ENCODE peak calls at places on chromosomes 3 and 15, in six cellular contexts. F is breast epithelium, A is heart left ventricle, B is body of pancreas, J is psoas muscle, G is ovary. H is an unnamed sample. For H3K4me1, the result is how much of the 10 kb centered on the place peaks cover.

GRCh38 chr3:48561045-48561736 is 2.4 kb downstream of the UCN2 start:
- DNase-seq in F (no peak), A (peak), B (peak), J (peak), G (peak), H (peak)

GRCh38 chr15:80317389-80318169 is 65.6 kb upstream of the CTXND1 start:
- DNase-seq in F (no peak), A (peak), B (peak), J (no peak), G (no peak), H (no peak)

GRCh38 chr15:79874242-79874641 is 22.6 kb downstream of the MTHFS start:
- DNase-seq in F (no peak), A (no peak), B (peak), J (no peak), G (no peak), H (no peak)

GRCh38 chr3:141949972-141950371 is 73.5 kb downstream of the ATP1B3 start:
- DNase-seq in F (no peak), A (no peak), B (no peak), J (no peak), G (no peak), H (no peak)

GRCh38 chr3:72375237-72376154 is 472.7 kb downstream of the SHQ1 start:
- DNase-seq in F (no peak), A (no peak), B (no peak), J (no peak), G (no peak), H (no peak)

GRCh38 chr15:98674336-98674735 is 26.0 kb downstream of the IGF1R start:
- DNase-seq in F (no peak), A (no peak), B (peak), J (no peak), G (no peak), H (no peak)

GRCh38 chr15:91694131-91694828 is 159.2 kb upstream of the SLCO3A1 start:
- DNase-seq in F (no peak), A (peak), B (no peak), J (peak), G (peak), H (peak)

GRCh38 chr3:21893250-21893649 is 142.2 kb upstream of the ZNF385D start:
- DNase-seq in F (no peak), A (no peak), B (no peak), J (no peak), G (no peak), H (no peak)

GRCh38 chr3:42988097-42988496 is 9.0 kb downstream of the GASK1A start:
- DNase-seq in F (no peak), A (no peak), B (no peak), J (no peak), G (no peak), H (no peak)

GRCh38 chr3:139505829-139506386 is 29.6 kb upstream of the RBP2 start:
- DNase-seq in F (no peak), A (no peak), B (no peak), J (no peak), G (no peak), H (no peak)

GRCh38 chr3:63048365-63048764 is 173.1 kb upstream of the CADPS start:
- DNase-seq in F (no peak), A (no peak), B (no peak), J (no peak), G (no peak), H (no peak)

GRCh38 chr15:58537480-58537879 is 105.7 kb downstream of the LIPC start:
- DNase-seq in F (no peak), A (no peak), B (no peak), J (no peak), G (no peak), H (no peak)

GRCh38 chr3:169864270-169864669 is 5.5 kb downstream of the LRRC31 start:
- DNase-seq in F (no peak), A (no peak), B (no peak), J (no peak), G (no peak), H (no peak)

GRCh38 chr15:53511175-53511574 is 248.3 kb downstream of the WDR72 start:
- DNase-seq in F (no peak), A (no peak), B (no peak), J (no peak), G (no peak), H (no peak)

GRCh38 chr15:75723171-75723846 is 10.7 kb upstream of the CSPG4 start:
- DNase-seq in F (no peak), A (peak), B (no peak), J (no peak), G (peak), H (peak)

GRCh38 chr3:53155763-53156162 is 5.2 kb upstream of the PRKCD start:
- DNase-seq in F (peak), A (no peak), B (peak), J (no peak), G (no peak), H (no peak)

GRCh38 chr3:148902173-148902791 is 37.2 kb downstream of the CPA3 start:
- DNase-seq in F (no peak), A (no peak), B (no peak), J (no peak), G (no peak), H (no peak)

GRCh38 chr15:91304210-91304609 is 204.2 kb downstream of the SV2B start:
- DNase-seq in F (no peak), A (no peak), B (no peak), J (no peak), G (no peak), H (no peak)

GRCh38 chr3:12489832-12490231 is 5.6 kb downstream of the TSEN2 start:
- DNase-seq in F (no peak), A (no peak), B (no peak), J (no peak), G (no peak), H (no peak)

GRCh38 chr3:175421897-175422296 is 562.8 kb downstream of the NAALADL2 start:
- DNase-seq in F (no peak), A (no peak), B (no peak), J (no peak), G (no peak), H (no peak)

GRCh38 chr3:190514163-190515153 is 573 bp downstream of the IL1RAP start:
- DNase-seq in F (peak), A (peak), B (peak), J (peak), G (peak), H (peak)
- H3K27ac ChIP-seq in F (peak), A (peak), B (peak), J (peak), G (peak), H (peak)

GRCh38 chr15:64856429-64857145 is 14.9 kb downstream of the PLEKHO2 start:
- DNase-seq in F (no peak), A (peak), B (peak), J (peak), G (peak), H (peak)
- H3K4me1 ChIP-seq in F (under half), A (half or more), B (under half), J (under half), G (under half), H (under half)

GRCh38 chr15:19973718-19974117 is 567.9 kb downstream of the GOLGA6L6 start:
- DNase-seq in F (no peak), A (no peak), B (no peak), J (no peak), G (no peak), H (no peak)
- TF ChIP-seq CTCF in F (no peak), A (no peak), B (no peak), J (no peak), G (no peak), H (no peak)

DNA sequence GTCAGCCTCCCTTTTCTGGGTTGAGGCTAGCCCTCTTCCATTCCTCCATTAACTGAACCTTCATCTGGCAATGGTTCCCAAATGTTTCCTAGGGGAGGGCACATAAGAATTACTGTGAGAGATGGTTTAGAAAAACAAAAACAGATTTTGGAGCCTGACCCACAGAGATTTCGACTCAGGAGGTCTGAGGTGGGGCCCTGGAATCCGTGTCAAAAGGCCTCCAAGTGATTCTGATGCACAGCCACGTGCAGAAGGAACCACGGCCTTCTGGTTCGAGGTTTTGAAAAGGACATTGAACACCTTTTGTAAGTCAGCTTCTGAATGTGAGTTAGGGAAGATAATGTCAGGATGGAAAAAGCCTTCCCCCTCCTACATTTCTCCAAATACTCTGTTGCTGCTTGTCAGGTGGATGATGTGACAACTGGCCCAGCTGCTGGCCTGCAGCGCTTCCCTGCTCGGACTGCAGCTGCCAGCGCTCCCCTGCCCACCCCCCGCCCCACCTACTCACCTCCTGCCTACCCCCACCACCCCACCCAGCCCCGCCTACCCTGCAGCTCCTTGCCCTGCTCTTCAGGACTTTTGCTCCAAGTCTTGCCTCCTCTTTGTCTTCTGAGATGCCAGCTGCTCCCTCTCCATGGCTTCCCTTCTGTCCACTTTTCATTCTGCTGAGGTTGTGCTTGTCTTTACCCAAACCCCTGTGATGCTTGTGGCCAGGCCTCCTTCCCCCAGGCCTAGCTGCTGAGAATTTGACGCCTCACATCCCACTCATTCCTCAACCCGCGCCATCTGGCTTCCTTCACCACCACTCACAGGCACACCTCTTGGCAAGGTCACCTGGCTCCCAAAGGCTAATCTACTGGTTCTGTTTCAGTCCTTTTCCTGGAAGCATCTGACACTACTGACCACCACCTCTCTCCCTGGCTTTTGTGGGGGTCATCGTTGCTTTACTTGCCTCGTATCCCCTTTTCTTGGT is 6.6 kb downstream of the EHD4 start:
- DNase-seq in F (peak), A (peak), B (peak), J (no peak), G (no peak), H (no peak)
- H3K27ac ChIP-seq in F (peak), A (peak), B (no peak), J (no peak), G (no peak), H (peak)

DNA sequence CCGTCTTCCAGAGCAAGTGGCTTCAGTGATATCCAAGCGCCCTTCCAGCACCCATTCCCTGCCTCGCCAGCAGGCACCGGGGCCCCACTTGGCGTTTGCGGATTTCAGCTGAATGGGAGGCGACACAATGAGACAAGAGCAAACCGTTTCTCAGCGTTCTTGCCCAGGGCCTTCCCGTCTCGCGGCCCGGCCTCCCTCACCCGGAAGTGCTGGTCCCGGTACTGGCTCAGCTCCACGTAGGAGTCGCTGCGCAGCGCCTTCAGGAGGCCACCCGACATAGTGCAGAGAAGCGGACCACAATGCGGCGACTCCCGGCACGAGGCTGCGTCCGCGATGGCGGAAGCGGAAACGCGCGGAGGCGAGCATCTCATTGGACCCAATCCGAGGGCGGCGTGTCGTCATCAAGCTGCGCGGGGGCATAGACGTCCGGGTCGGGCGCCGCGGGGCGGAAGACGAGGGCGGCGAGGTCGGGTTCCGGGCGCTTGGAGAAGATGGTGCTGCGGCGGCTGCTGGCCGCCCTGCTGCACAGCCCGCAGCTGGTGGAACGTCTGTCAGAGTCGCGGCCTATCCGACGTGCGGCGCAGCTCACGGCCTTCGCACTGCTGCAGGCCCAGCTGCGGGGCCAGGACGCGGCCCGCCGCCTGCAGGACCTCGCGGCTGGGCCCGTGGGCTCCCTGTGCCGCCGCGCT is at the start of gene NCBP2:
- DNase-seq in F (peak), A (peak), B (peak), J (peak), G (peak), H (peak)
- H3K4me1 ChIP-seq in F (under half), A (under half), B (under half), J (under half), G (under half), H (under half)

DNA sequence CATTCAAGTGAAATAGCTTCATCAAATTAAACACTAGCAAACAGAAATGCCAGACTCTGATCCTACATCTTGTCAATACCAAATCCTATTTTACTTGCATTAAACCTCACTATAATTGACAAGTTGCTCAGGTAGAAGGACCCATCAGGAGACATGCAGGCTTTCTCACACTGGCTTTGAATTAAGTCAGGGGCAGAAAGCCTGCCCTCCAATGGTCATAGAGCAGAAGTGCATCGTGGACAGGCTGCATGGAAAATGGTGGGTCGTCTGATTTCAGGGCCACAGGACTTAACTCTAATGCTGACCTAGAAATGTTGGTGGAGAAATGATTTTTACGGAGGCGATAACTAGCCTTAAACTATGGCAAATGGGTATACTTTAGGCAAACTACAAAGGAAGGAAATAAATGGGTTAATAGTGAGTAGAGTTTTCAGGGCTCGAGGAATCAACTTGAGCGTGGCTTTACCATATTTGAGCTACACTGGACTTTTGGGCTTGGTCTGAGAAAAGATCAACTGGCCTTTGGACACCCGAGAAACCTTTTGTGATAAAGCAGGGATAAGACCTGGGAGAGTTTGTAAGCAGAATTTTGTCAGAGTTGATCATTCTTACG is 283.9 kb downstream of the GRM7 start:
- DNase-seq in F (no peak), A (no peak), B (peak), J (no peak), G (no peak), H (no peak)
- TF ChIP-seq CTCF in F (peak), A (peak), B (peak), J (no peak), G (no peak), H (no peak)

GRCh38 chr3:98726084-98726483 is 37.1 kb upstream of the ST3GAL6 start:
- DNase-seq in F (no peak), A (no peak), B (no peak), J (no peak), G (no peak), H (no peak)

GRCh38 chr3:98722389-98722788 is 40.8 kb upstream of the ST3GAL6 start:
- DNase-seq in F (no peak), A (no peak), B (no peak), J (no peak), G (no peak), H (no peak)

GRCh38 chr3:98721776-98722175 is 41.4 kb upstream of the ST3GAL6 start:
- DNase-seq in F (no peak), A (no peak), B (no peak), J (no peak), G (no peak), H (no peak)

GRCh38 chr3:98727638-98728037 is 35.5 kb upstream of the ST3GAL6 start:
- DNase-seq in F (no peak), A (no peak), B (no peak), J (no peak), G (no peak), H (no peak)

GRCh38 chr3:98725352-98725751 is 37.8 kb upstream of the ST3GAL6 start:
- DNase-seq in F (no peak), A (no peak), B (no peak), J (no peak), G (no peak), H (no peak)
- H3K27ac ChIP-seq in F (no peak), A (no peak), B (no peak), J (no peak), G (no peak), H (no peak)